ENCODE peak calls at places on chromosome 12, in nine cellular contexts. G is CD8-positive, alpha-beta memory T cell; C is testis; Y is lung; T is lower leg skin; H is astrocyte of the spinal cord; U is WERI-Rb-1; E is CD4-positive, CD25-positive, alpha-beta regulatory T cell; K is Jurkat, Clone E6-1. M is an unnamed sample.

GRCh38 chr12:91040356-91040755 is 17.5 kb downstream of the KERA start:
- DNase-seq in G (no peak), C (no peak), Y (no peak), T (no peak), H (peak), U (no peak), E (no peak), K (no peak), M (no peak)

GRCh38 chr12:52271157-52271556 is 3.3 kb upstream of the KRT86 start:
- DNase-seq in G (no peak), C (no peak), Y (no peak), T (no peak), H (no peak), U (no peak), E (no peak), K (no peak), M (no peak)

GRCh38 chr12:25249951-25250738 is 584 bp downstream of the KRAS start:
- DNase-seq in G (peak), C (peak), Y (peak), T (peak), H (peak), U (peak), E (peak), K (no peak), M (peak)

GRCh38 chr12:27843714-27844245 is 63.7 kb upstream of the MANSC4 start:
- DNase-seq in G (no peak), C (no peak), Y (no peak), T (no peak), H (peak), U (peak), E (no peak), K (no peak), M (no peak)

GRCh38 chr12:52903285-52903854 is 1.5 kb downstream of the KRT8 start:
- DNase-seq in G (peak), C (peak), Y (peak), T (peak), H (peak), U (no peak), E (peak), K (no peak), M (peak)

GRCh38 chr12:88802307-88802706 is 222.0 kb upstream of the KITLG start:
- DNase-seq in G (no peak), C (no peak), Y (no peak), T (no peak), H (no peak), U (no peak), E (no peak), K (no peak), M (no peak)

GRCh38 chr12:55893723-55894122 is 34.0 kb downstream of the PYM1 start:
- DNase-seq in G (no peak), C (no peak), Y (no peak), T (no peak), H (no peak), U (no peak), E (no peak), K (no peak), M (no peak)

GRCh38 chr12:63949902-63950301 is 105.4 kb downstream of the SRGAP1 start:
- DNase-seq in G (no peak), C (peak), Y (no peak), T (no peak), H (no peak), U (no peak), E (no peak), K (no peak), M (no peak)

GRCh38 chr12:45259732-45260480 is 44.0 kb downstream of the ANO6 start:
- DNase-seq in G (no peak), C (no peak), Y (no peak), T (no peak), H (peak), U (no peak), E (no peak), K (peak), M (no peak)

GRCh38 chr12:66963901-66964300 is 285.0 kb upstream of the GRIP1 start:
- DNase-seq in G (no peak), C (no peak), Y (no peak), T (no peak), H (no peak), U (no peak), E (no peak), K (no peak), M (no peak)

GRCh38 chr12:91910871-91911388 is 234.7 kb downstream of the BTG1 start:
- DNase-seq in G (no peak), C (no peak), Y (no peak), T (no peak), H (no peak), U (no peak), E (no peak), K (peak), M (no peak)

GRCh38 chr12:116408489-116409217 is 131.2 kb upstream of the MED13L start:
- DNase-seq in G (no peak), C (no peak), Y (no peak), T (no peak), H (no peak), U (no peak), E (no peak), K (no peak), M (no peak)

GRCh38 chr12:110921262-110921661 is 883 bp upstream of the MYL2 start:
- DNase-seq in G (no peak), C (no peak), Y (no peak), T (no peak), H (peak), U (no peak), E (no peak), K (no peak), M (no peak)

GRCh38 chr12:103855036-103855712 is 14.1 kb upstream of the NT5DC3 start:
- DNase-seq in G (no peak), C (no peak), Y (no peak), T (no peak), H (peak), U (no peak), E (no peak), K (no peak), M (no peak)

GRCh38 chr12:59936546-59936945 is 340.7 kb downstream of the SLC16A7 start:
- DNase-seq in G (no peak), C (no peak), Y (no peak), T (no peak), H (no peak), U (no peak), E (no peak), K (no peak), M (no peak)

GRCh38 chr12:92505373-92506340 is 197.1 kb upstream of the PLEKHG7 start:
- DNase-seq in G (peak), C (peak), Y (peak), T (peak), H (peak), U (no peak), E (peak), K (no peak), M (peak)

GRCh38 chr12:57124259-57124877 is 3.9 kb upstream of the LRP1 start:
- DNase-seq in G (peak), C (peak), Y (peak), T (peak), H (peak), U (peak), E (peak), K (peak), M (peak)

GRCh38 chr12:117010693-117011451 is 88.3 kb downstream of the TESC start:
- DNase-seq in G (no peak), C (no peak), Y (no peak), T (peak), H (no peak), U (no peak), E (no peak), K (no peak), M (no peak)

GRCh38 chr12:46209914-46210834 is 58.7 kb downstream of the SLC38A1 start:
- DNase-seq in G (peak), C (no peak), Y (peak), T (no peak), H (no peak), U (no peak), E (peak), K (peak), M (no peak)

GRCh38 chr12:17928708-17929366 is 161.2 kb downstream of the RERGL start:
- DNase-seq in G (no peak), C (no peak), Y (no peak), T (no peak), H (peak), U (no peak), E (no peak), K (no peak), M (no peak)

GRCh38 chr12:48979602-48980388 is 1.7 kb downstream of the WNT1 start:
- DNase-seq in G (peak), C (no peak), Y (no peak), T (no peak), H (no peak), U (no peak), E (peak), K (no peak), M (no peak)

GRCh38 chr12:48980389-48980952 is 2.3 kb downstream of the WNT1 start:
- DNase-seq in G (no peak), C (no peak), Y (no peak), T (no peak), H (no peak), U (peak), E (peak), K (peak), M (no peak)

GRCh38 chr12:48978741-48979601 is 849 bp downstream of the WNT1 start:
- DNase-seq in G (no peak), C (no peak), Y (no peak), T (no peak), H (no peak), U (no peak), E (no peak), K (no peak), M (no peak)

GRCh38 chr12:48978291-48978740 is at the start of gene WNT1:
- DNase-seq in G (no peak), C (no peak), Y (no peak), T (no peak), H (no peak), U (no peak), E (no peak), K (no peak), M (no peak)

DNA sequence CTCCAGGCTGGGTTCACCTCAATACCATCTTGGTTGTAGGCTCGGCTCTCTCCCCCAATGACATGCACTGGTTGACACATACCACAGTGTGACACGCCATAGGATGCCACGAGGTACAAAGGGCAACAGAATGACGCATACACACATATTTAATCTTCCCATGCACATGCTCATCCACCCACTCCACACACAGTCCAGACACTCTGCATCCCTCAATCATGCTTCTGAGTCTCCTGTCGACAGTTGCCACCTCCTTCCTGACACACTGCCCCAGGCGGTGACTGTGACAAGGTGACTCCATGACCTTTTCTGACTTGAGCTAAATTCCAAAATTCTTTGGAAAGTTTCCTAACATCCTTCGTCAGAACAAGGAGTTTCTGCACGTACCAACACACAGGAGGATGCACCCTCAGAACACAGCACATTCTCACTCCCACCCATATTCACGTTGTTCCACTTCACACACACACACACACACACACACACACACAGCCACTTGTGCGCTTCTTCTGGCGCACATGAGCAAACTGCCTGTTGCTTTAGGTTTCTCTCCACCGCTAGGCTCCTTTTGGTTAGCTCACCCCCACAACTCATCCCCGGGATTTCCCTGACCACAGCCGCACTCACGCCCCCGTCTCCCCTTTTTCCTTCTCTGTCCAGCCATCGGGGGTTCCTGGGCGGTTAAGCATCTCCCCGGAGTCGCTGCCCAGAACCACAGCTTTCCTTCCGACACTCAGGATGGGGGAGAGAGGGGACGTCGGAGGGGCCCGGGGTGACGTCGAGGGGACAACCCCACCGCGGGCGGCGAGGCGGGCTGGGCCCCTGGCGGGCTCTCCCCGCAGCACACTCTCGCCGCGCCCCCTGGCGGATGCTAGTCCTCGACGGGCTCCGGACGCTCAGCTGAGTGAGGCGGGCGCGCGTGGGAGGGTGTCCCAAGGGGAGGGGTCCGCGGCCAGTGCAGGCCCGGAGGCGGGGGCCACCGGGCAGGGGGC is 536 bp upstream of the WNT1 start:
- DNase-seq in G (peak), C (peak), Y (peak), T (peak), H (no peak), U (peak), E (peak), K (peak), M (no peak)
- H3K4me3 ChIP-seq in G (peak), C (no peak), Y (no peak), T (no peak), H (no peak), U (peak), E (peak), K (no peak), M (no peak)

GRCh38 chr12:120978296-120979219 is at the start of gene HNF1A:
- DNase-seq in G (no peak), C (peak), Y (no peak), T (no peak), H (no peak), U (no peak), E (no peak), K (no peak), M (no peak)
- H3K4me3 ChIP-seq in G (no peak), C (no peak), Y (no peak), T (no peak), H (no peak), U (no peak), E (no peak), K (no peak), M (peak)

GRCh38 chr12:32106517-32107366 is at the start of gene BICD1:
- DNase-seq in G (peak), C (peak), Y (peak), T (peak), H (peak), U (peak), E (peak), K (peak), M (peak)

GRCh38 chr12:32110417-32110816 is 3.8 kb downstream of the BICD1 start:
- DNase-seq in G (no peak), C (no peak), Y (no peak), T (peak), H (no peak), U (no peak), E (no peak), K (no peak), M (no peak)

GRCh38 chr12:32107376-32108267 is 975 bp downstream of the BICD1 start:
- DNase-seq in G (no peak), C (peak), Y (no peak), T (peak), H (peak), U (peak), E (peak), K (no peak), M (peak)

GRCh38 chr12:32108829-32109228 is 2.2 kb downstream of the BICD1 start:
- DNase-seq in G (no peak), C (no peak), Y (no peak), T (no peak), H (no peak), U (no peak), E (peak), K (peak), M (no peak)

DNA sequence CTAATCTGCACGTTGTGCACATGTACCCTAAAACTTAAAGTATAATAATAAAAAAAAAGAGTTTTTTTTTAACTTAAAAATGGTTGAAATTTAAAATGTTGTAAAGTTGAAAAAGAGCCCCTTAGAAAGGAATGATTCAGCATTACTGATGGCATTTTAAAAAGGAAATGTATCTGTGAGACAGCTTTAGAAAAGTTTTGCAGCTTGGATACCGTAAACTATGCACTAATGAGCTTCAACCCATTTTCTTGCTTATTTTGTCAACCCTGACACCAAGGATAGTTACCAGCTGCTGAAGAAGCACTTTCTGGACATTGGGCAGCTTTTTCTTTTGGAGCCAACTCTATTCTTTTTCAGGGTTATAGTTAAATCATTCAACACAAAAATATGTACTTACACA is 4.3 kb downstream of the BICD1 start:
- DNase-seq in G (no peak), C (no peak), Y (no peak), T (no peak), H (no peak), U (no peak), E (no peak), K (no peak), M (no peak)
- H3K4me3 ChIP-seq in G (no peak), C (no peak), Y (no peak), T (no peak), H (no peak), U (no peak), E (no peak), K (no peak), M (no peak)

DNA sequence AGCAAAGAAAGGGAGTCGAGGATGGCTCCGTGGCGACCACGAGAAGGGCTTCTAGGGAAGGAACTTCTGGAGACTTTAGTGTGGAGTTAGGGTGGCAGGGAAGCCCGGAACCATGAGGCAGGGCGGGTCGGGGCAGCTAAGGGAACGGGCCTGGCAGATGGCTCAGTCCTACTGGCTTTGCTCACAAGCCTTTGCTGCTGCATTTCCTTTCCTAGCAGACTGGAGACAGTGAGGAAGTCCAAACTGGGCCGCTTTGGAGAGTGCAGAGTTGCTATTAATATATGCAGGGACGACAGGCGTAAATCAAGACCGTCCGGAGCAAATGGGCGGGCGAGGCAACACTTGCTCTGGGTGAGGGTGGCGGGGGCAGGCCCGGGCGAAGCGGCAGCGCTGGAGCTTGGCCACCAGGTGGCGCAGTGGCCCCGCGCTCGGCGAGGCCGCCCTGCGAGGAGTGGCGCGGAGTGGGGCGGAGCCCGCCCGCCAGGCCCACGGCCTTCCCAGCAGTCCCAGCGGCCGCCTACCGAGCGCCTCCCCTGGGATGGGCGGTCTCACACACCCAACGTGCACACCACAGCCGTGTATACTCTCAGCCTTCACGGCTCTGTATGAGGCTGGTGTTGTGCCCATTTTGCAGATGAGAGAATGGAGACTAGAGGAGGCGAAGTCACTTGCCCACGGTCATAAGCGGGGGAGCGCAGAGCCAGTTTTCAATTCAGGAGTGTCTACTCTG is 24.4 kb upstream of the LRTM2 start:
- DNase-seq in G (peak), C (peak), Y (peak), T (peak), H (peak), U (peak), E (peak), K (peak), M (peak)
- H3K4me3 ChIP-seq in G (peak), C (peak), Y (peak), T (peak), H (peak), U (peak), E (peak), K (peak), M (peak)

GRCh38 chr12:113388351-113388750 is 15.3 kb downstream of the SDS start:
- DNase-seq in G (no peak), C (no peak), Y (no peak), T (no peak), H (no peak), U (no peak), E (no peak), K (no peak), M (no peak)
- H3K4me3 ChIP-seq in G (no peak), C (no peak), Y (no peak), T (no peak), H (no peak), U (no peak), E (no peak), K (no peak), M (no peak)

DNA sequence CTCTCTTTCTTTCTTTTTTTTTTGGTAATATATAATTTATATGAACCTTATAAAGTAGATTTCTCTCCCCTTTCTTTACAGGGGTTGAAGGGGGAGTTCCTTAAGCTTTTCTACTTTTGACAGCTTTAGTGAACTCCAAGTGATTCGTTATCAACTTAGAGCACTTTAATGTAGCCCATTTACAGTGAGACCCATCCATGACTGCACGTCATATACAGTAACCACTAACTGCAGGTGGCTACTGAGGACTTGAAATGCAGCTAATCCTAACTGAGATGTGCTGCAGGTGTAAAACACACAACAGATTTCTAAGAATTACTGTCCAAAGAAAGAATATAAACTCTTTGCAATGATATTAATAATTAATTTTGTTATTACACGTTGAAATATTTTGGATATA is 585 bp downstream of the LRRIQ1 start:
- DNase-seq in G (no peak), C (no peak), Y (no peak), T (no peak), H (no peak), U (no peak), E (no peak), K (no peak), M (no peak)
- H3K4me3 ChIP-seq in G (no peak), C (peak), Y (no peak), T (no peak), H (peak), U (peak), E (no peak), K (peak), M (peak)

GRCh38 chr12:19544351-19544750 is 105.1 kb downstream of the AEBP2 start:
- DNase-seq in G (no peak), C (no peak), Y (no peak), T (no peak), H (no peak), U (no peak), E (no peak), K (no peak), M (no peak)

GRCh38 chr12:19547258-19547657 is 108.0 kb downstream of the AEBP2 start:
- DNase-seq in G (no peak), C (no peak), Y (no peak), T (no peak), H (peak), U (no peak), E (no peak), K (no peak), M (no peak)

GRCh38 chr12:19550626-19551025 is 111.3 kb downstream of the AEBP2 start:
- DNase-seq in G (no peak), C (no peak), Y (no peak), T (no peak), H (no peak), U (no peak), E (no peak), K (no peak), M (no peak)

GRCh38 chr12:19546027-19546426 is 106.7 kb downstream of the AEBP2 start:
- DNase-seq in G (no peak), C (no peak), Y (no peak), T (no peak), H (no peak), U (no peak), E (no peak), K (no peak), M (peak)

DNA sequence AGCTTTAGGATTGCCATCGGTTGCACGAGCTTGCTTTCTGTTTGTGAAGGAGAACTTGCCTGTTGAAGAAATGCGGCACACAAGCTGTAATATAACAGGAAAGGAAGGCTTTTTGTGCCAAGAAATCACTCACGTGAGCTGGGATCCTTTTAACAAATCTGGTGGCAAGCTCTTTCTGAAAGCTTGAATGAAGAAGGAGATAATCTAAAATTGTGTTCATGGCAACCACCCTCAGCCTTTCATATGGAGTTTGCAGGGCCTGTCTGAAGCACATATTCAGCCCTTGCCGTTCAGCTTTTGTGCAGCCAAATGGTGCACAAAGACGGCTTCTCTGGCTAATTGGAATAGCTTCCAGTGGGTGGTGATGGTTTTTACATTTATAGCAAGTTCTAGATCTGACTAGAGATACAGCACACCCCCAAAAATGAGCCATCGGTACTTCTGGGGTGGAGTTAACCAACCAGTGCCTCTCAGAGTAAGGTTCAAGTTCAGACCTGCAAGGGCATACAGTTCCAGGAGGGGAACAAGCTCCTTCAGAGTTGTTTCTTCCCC is 107.4 kb downstream of the AEBP2 start:
- DNase-seq in G (no peak), C (no peak), Y (no peak), T (no peak), H (peak), U (no peak), E (no peak), K (no peak), M (no peak)
- H3K4me3 ChIP-seq in G (no peak), C (no peak), Y (no peak), T (no peak), H (no peak), U (no peak), E (no peak), K (no peak), M (no peak)